ENCODE peak calls at places on chromosomes 6 and 20, in six cellular contexts. N is astrocyte of the spinal cord; W is heart right ventricle; E is glutamatergic neuron; A is CD8-positive, alpha-beta T cell; V is adrenal gland. R is an unnamed sample.

GRCh38 chr6:156582509-156582992 is 194.6 kb upstream of the ARID1B start:
- DNase-seq in A (no peak), W (no peak), N (no peak), E (no peak), V (no peak), R (no peak)

GRCh38 chr6:110874880-110875547 is 429 bp downstream of the AMD1 start:
- DNase-seq in V (peak), A (no peak), W (peak), N (no peak), E (peak), R (peak)

GRCh38 chr6:136952714-136953260 is 30.7 kb downstream of the SLC35D3 start:
- DNase-seq in E (no peak), N (no peak), V (no peak), A (no peak), W (no peak), R (peak)

GRCh38 chr6:97150932-97151331 is 132.1 kb downstream of the MMS22L start:
- DNase-seq in A (no peak), E (no peak), W (no peak), V (no peak), N (no peak), R (no peak)

GRCh38 chr6:98716341-98716740 is 118.0 kb upstream of the POU3F2 start:
- DNase-seq in W (no peak), E (peak), V (no peak), A (no peak), N (no peak), R (no peak)

GRCh38 chr20:14234666-14235295 is 102.6 kb downstream of the FLRT3 start:
- DNase-seq in A (no peak), V (no peak), W (no peak), N (peak), E (no peak), R (no peak)

GRCh38 chr6:84284428-84285033 is 57.1 kb upstream of the CEP162 start:
- DNase-seq in A (no peak), E (peak), V (no peak), N (no peak), W (no peak), R (peak)

GRCh38 chr20:49306903-49307336 is 29.1 kb upstream of the ZNFX1 start:
- DNase-seq in N (no peak), W (no peak), A (no peak), V (no peak), E (no peak), R (no peak)

GRCh38 chr6:79672631-79673065 is 41.5 kb downstream of the SH3BGRL2 start:
- DNase-seq in N (peak), A (no peak), W (no peak), V (no peak), E (no peak), R (peak)

GRCh38 chr20:4245542-4245941 is 230.2 kb upstream of the RNF24 start:
- DNase-seq in W (no peak), A (no peak), V (no peak), E (no peak), N (no peak), R (no peak)

GRCh38 chr6:8085053-8085511 is 17.3 kb downstream of the EEF1E1 start:
- DNase-seq in W (no peak), N (peak), V (peak), E (no peak), A (no peak), R (peak)

GRCh38 chr6:167575201-167575696 is 250.4 kb downstream of the TTLL2 start:
- DNase-seq in E (no peak), N (no peak), V (no peak), W (no peak), A (no peak), R (no peak)

GRCh38 chr6:11714116-11714797 is 64.3 kb downstream of the ADTRP start:
- DNase-seq in A (no peak), N (no peak), E (no peak), W (no peak), V (no peak), R (no peak)

GRCh38 chr20:33169176-33169794 is 1.3 kb downstream of the BPIFA2 start:
- DNase-seq in V (no peak), N (no peak), E (no peak), A (no peak), W (no peak), R (peak)

GRCh38 chr6:137259349-137259748 is 40.2 kb upstream of the IFNGR1 start:
- DNase-seq in A (no peak), W (no peak), V (no peak), N (no peak), E (no peak), R (peak)

GRCh38 chr6:149320745-149321240 is 3.3 kb downstream of the TAB2 start:
- DNase-seq in E (no peak), W (no peak), N (peak), V (no peak), A (no peak), R (no peak)

GRCh38 chr6:149890629-149891045 is 7.3 kb downstream of the RAET1E start:
- DNase-seq in A (no peak), N (no peak), V (no peak), W (no peak), E (no peak), R (no peak)

GRCh38 chr20:20549267-20549612 is 163.2 kb downstream of the RALGAPA2 start:
- DNase-seq in V (no peak), W (no peak), N (no peak), A (no peak), E (no peak), R (no peak)

GRCh38 chr20:47179267-47179666 is 177.2 kb downstream of the ZMYND8 start:
- DNase-seq in W (no peak), V (no peak), N (no peak), A (no peak), E (no peak), R (no peak)

GRCh38 chr20:11671015-11671511 is 246.6 kb upstream of the BTBD3 start:
- DNase-seq in V (no peak), E (no peak), N (no peak), W (no peak), A (no peak), R (no peak)

GRCh38 chr20:30168025-30168799 is 1089.3 kb upstream of the DEFB115 start:
- DNase-seq in N (no peak), A (peak), E (no peak), V (peak), W (peak), R (no peak)

GRCh38 chr6:27296106-27296783 is 15.8 kb downstream of the POM121L2 start:
- DNase-seq in E (peak), W (no peak), A (no peak), N (peak), V (no peak), R (peak)

GRCh38 chr6:149925974-149926777 is 3.3 kb upstream of the RAET1G start:
- DNase-seq in V (peak), A (peak), W (peak), N (peak), E (peak), R (peak)

GRCh38 chr6:156279306-156279969 is 497.7 kb upstream of the ARID1B start:
- DNase-seq in A (no peak), V (peak), W (no peak), E (no peak), N (no peak), R (no peak)

GRCh38 chr6:45713981-45714685 is 301.5 kb downstream of the CLIC5 start:
- DNase-seq in N (no peak), A (no peak), V (no peak), W (no peak), E (no peak), R (no peak)

GRCh38 chr6:81031429-81031828 is 721.1 kb downstream of the TENT5A start:
- DNase-seq in A (no peak), N (no peak), E (no peak), V (no peak), W (no peak), R (no peak)

GRCh38 chr6:109580519-109580918 is 97.5 kb upstream of the ZBTB24 start:
- DNase-seq in E (no peak), V (no peak), W (no peak), N (peak), A (no peak), R (no peak)

GRCh38 chr6:166589786-166590574 is 3.5 kb upstream of the RAMACL start:
- DNase-seq in E (no peak), N (no peak), V (no peak), W (no peak), A (no peak), R (no peak)

GRCh38 chr6:63635165-63635562 is 438 bp upstream of the PHF3 start:
- DNase-seq in E (no peak), N (no peak), V (no peak), A (peak), W (no peak), R (no peak)

GRCh38 chr6:12911387-12911960 is 194.9 kb downstream of the PHACTR1 start:
- DNase-seq in V (no peak), N (peak), W (no peak), A (no peak), E (no peak), R (no peak)

GRCh38 chr6:32195652-32195901 is 3.1 kb upstream of the GPSM3 start:
- DNase-seq in W (peak), E (peak), V (peak), A (peak), N (peak), R (peak)
- TF ChIP-seq CTCF in W (peak), E (peak), V (no peak), A (peak), N (peak), R (peak)

GRCh38 chr6:3372184-3372846 is 84.5 kb downstream of the SLC22A23 start:
- DNase-seq in E (peak), V (no peak), A (no peak), N (no peak), W (no peak), R (no peak)
- TF ChIP-seq CTCF in E (no peak), V (no peak), A (no peak), N (peak), W (no peak), R (no peak)

GRCh38 chr6:37731888-37732287 is 34.2 kb upstream of the MDGA1 start:
- DNase-seq in V (no peak), W (no peak), E (no peak), A (peak), N (no peak), R (peak)

GRCh38 chr6:37738216-37738615 is 40.5 kb upstream of the MDGA1 start:
- DNase-seq in V (no peak), A (no peak), W (no peak), E (no peak), N (no peak), R (no peak)

GRCh38 chr6:37735722-37736121 is 38.0 kb upstream of the MDGA1 start:
- DNase-seq in E (no peak), V (no peak), N (no peak), A (no peak), W (no peak), R (no peak)

GRCh38 chr6:37732688-37733087 is 35.0 kb upstream of the MDGA1 start:
- DNase-seq in V (no peak), A (no peak), E (no peak), N (no peak), W (no peak), R (no peak)
- TF ChIP-seq CTCF in V (no peak), A (no peak), E (no peak), N (peak), W (no peak), R (peak)

GRCh38 chr6:42935322-42935721 is 6.0 kb downstream of the CNPY3 start:
- DNase-seq in E (no peak), V (no peak), N (no peak), W (no peak), A (no peak), R (no peak)

GRCh38 chr6:42932412-42932811 is 3.1 kb downstream of the CNPY3 start:
- DNase-seq in N (no peak), V (no peak), A (no peak), E (no peak), W (no peak), R (no peak)

GRCh38 chr6:42929928-42930360 is 664 bp downstream of the CNPY3 start:
- DNase-seq in V (peak), E (no peak), A (peak), W (no peak), N (peak), R (peak)

GRCh38 chr6:42936398-42936797 is 7.1 kb downstream of the CNPY3 start:
- DNase-seq in V (no peak), E (no peak), N (no peak), A (no peak), W (no peak), R (no peak)

GRCh38 chr6:42933195-42933594 is 3.9 kb downstream of the CNPY3 start:
- DNase-seq in V (no peak), W (no peak), N (no peak), A (no peak), E (no peak), R (no peak)
- TF ChIP-seq CTCF in V (no peak), W (no peak), N (no peak), A (no peak), E (no peak), R (no peak)

GRCh38 chr6:68087399-68088133 is 547.5 kb upstream of the ADGRB3 start:
- DNase-seq in N (peak), E (no peak), V (no peak), A (no peak), W (no peak), R (no peak)

GRCh38 chr6:68086199-68086598 is 548.9 kb upstream of the ADGRB3 start:
- DNase-seq in A (no peak), W (no peak), V (no peak), N (no peak), E (no peak), R (no peak)

GRCh38 chr6:68077661-68078060 is 557.4 kb upstream of the ADGRB3 start:
- DNase-seq in N (no peak), V (no peak), W (no peak), A (no peak), E (no peak), R (no peak)

GRCh38 chr6:68080074-68080473 is 555.0 kb upstream of the ADGRB3 start:
- DNase-seq in V (no peak), W (no peak), E (no peak), N (no peak), A (no peak), R (no peak)

DNA sequence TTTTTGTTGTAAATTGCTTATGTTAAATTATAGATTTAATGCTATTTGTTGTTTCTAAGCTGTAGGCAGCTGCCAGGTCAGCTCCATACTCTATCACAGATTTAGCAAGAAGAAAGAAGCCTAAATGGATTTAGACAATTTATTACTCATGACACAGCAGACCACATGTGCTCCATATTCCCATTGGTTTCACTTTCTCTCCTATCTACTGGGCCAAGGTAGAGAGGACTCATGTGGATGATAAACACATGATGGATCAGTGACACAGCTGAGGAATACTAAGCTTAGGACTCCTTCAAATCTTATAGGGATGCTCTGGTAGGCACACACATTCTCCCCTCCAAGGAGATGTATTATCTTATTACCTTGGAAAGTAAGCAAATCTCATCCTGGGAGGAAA is 553.0 kb upstream of the ADGRB3 start:
- DNase-seq in N (peak), A (no peak), E (no peak), V (no peak), W (no peak), R (no peak)
- TF ChIP-seq CTCF in N (no peak), A (no peak), E (no peak), V (no peak), W (no peak), R (no peak)

DNA sequence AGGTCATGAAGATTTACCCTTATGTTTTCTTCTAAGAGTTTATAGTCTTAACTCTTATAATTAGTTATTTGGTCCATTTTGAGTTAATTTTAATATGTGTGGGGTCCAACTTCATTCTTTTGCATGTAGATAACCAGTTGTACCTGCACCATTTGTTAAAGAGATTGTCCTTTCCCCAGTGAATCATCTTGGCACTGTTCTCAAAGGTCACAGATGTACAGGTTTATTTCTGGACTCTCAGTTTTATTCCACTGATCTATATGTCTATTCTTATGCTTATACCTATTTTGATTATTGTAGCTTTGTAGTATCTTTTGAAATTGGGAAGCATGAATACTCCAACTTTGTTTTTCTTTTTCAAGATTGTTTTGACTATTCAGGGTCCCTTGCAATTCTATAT is 44.1 kb downstream of the ZHX3 start:
- DNase-seq in W (no peak), A (no peak), E (no peak), N (no peak), V (no peak), R (no peak)
- TF ChIP-seq CTCF in W (no peak), A (no peak), E (no peak), N (no peak), V (no peak), R (no peak)

R was measured in Calu3.